ENCODE peak calls at places on chromosomes 16 and 17, in four cellular contexts. One of them, this sample, is unnamed. For H3K9me3, the result is how much of the 10 kb centered on the place peaks cover.

GRCh38 chr16:21097151-21097550 is 53.5 kb downstream of the DNAH3 start:
- DNase-seq in esophagus squamous epithelium: no peak
- DNase-seq in heart right ventricle: no peak
- DNase-seq in suprapubic skin: no peak
- DNase-seq in this sample: no peak

GRCh38 chr16:19230575-19230974 is 55.0 kb upstream of the CLEC19A start:
- DNase-seq in esophagus squamous epithelium: no peak
- DNase-seq in heart right ventricle: no peak
- DNase-seq in suprapubic skin: no peak
- DNase-seq in this sample: no peak

GRCh38 chr17:44198721-44199552 is 747 bp downstream of the ATXN7L3 start:
- DNase-seq in esophagus squamous epithelium: no peak
- DNase-seq in heart right ventricle: peak
- DNase-seq in suprapubic skin: no peak
- DNase-seq in this sample: no peak

GRCh38 chr17:45841098-45841497 is 3.6 kb upstream of the SPPL2C start:
- DNase-seq in esophagus squamous epithelium: no peak
- DNase-seq in heart right ventricle: no peak
- DNase-seq in suprapubic skin: no peak
- DNase-seq in this sample: no peak

GRCh38 chr16:78129349-78129748 is 29.9 kb downstream of the WWOX start:
- DNase-seq in esophagus squamous epithelium: no peak
- DNase-seq in heart right ventricle: no peak
- DNase-seq in suprapubic skin: no peak
- DNase-seq in this sample: no peak

GRCh38 chr17:74713199-74713755 is 554 bp upstream of the CD300LF start:
- DNase-seq in esophagus squamous epithelium: no peak
- DNase-seq in heart right ventricle: no peak
- DNase-seq in suprapubic skin: no peak
- DNase-seq in this sample: no peak

GRCh38 chr16:48123104-48123788 is 32.5 kb downstream of the ABCC12 start:
- DNase-seq in esophagus squamous epithelium: no peak
- DNase-seq in heart right ventricle: no peak
- DNase-seq in suprapubic skin: no peak
- DNase-seq in this sample: no peak

GRCh38 chr17:56658648-56659047 is 65.1 kb downstream of the NOG start:
- DNase-seq in esophagus squamous epithelium: no peak
- DNase-seq in heart right ventricle: no peak
- DNase-seq in suprapubic skin: no peak
- DNase-seq in this sample: no peak

GRCh38 chr16:67562526-67562917 is at the start of gene CTCF:
- DNase-seq in esophagus squamous epithelium: no peak
- DNase-seq in heart right ventricle: peak
- DNase-seq in suprapubic skin: no peak
- DNase-seq in this sample: peak

GRCh38 chr17:67151717-67152116 is 93.3 kb downstream of the HELZ start:
- DNase-seq in esophagus squamous epithelium: no peak
- DNase-seq in heart right ventricle: no peak
- DNase-seq in suprapubic skin: no peak
- DNase-seq in this sample: no peak

GRCh38 chr16:79351927-79352326 is 248.6 kb downstream of the MAF start:
- DNase-seq in esophagus squamous epithelium: no peak
- DNase-seq in heart right ventricle: no peak
- DNase-seq in suprapubic skin: no peak
- DNase-seq in this sample: no peak
- H3K9me3 ChIP-seq in esophagus squamous epithelium: under half
- H3K9me3 ChIP-seq in heart right ventricle: under half
- H3K9me3 ChIP-seq in suprapubic skin: under half
- H3K9me3 ChIP-seq in this sample: under half

GRCh38 chr17:5179003-5179402 is 12.7 kb downstream of the ZNF594 start:
- DNase-seq in esophagus squamous epithelium: no peak
- DNase-seq in heart right ventricle: no peak
- DNase-seq in suprapubic skin: no peak
- DNase-seq in this sample: no peak

GRCh38 chr17:5183410-5183793 is 8.3 kb downstream of the ZNF594 start:
- DNase-seq in esophagus squamous epithelium: no peak
- DNase-seq in heart right ventricle: no peak
- DNase-seq in suprapubic skin: no peak
- DNase-seq in this sample: no peak

GRCh38 chr17:5181509-5182305 is 10.0 kb downstream of the ZNF594 start:
- DNase-seq in esophagus squamous epithelium: no peak
- DNase-seq in heart right ventricle: no peak
- DNase-seq in suprapubic skin: no peak
- DNase-seq in this sample: no peak

GRCh38 chr17:5182597-5183409 is 8.9 kb downstream of the ZNF594 start:
- DNase-seq in esophagus squamous epithelium: no peak
- DNase-seq in heart right ventricle: no peak
- DNase-seq in suprapubic skin: no peak
- DNase-seq in this sample: no peak

GRCh38 chr17:5184284-5184683 is 7.4 kb downstream of the ZNF594 start:
- DNase-seq in esophagus squamous epithelium: no peak
- DNase-seq in heart right ventricle: no peak
- DNase-seq in suprapubic skin: no peak
- DNase-seq in this sample: no peak
- H3K9me3 ChIP-seq in esophagus squamous epithelium: half or more
- H3K9me3 ChIP-seq in heart right ventricle: under half
- H3K9me3 ChIP-seq in suprapubic skin: half or more
- H3K9me3 ChIP-seq in this sample: under half

GRCh38 chr16:11392041-11392581 is 46.9 kb downstream of the RMI2 start:
- DNase-seq in esophagus squamous epithelium: no peak
- DNase-seq in heart right ventricle: no peak
- DNase-seq in suprapubic skin: no peak
- DNase-seq in this sample: no peak
- H3K9me3 ChIP-seq in esophagus squamous epithelium: under half
- H3K9me3 ChIP-seq in heart right ventricle: under half
- H3K9me3 ChIP-seq in suprapubic skin: under half
- H3K9me3 ChIP-seq in this sample: under half

DNA sequence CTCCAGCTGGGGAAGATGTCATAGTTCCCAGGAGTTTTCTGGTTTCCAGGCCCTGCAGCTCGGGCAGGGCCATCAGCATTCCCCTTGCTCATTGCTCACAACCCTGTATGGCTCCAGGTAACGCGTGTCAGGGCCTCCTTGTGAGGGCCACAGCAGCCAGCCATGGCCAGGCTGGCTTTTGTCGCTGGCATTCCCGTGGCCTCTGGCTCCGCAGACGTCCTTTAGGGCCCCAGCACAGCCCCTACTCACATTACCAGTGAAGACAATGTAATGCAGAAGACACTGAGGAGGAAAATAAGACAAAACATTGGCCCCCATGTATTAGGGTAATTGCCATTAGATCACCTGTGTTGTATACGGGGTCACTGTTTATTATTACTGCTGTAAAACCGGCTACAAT is 1799.0 kb downstream of the TP53TG3F start:
- DNase-seq in esophagus squamous epithelium: no peak
- DNase-seq in heart right ventricle: no peak
- DNase-seq in suprapubic skin: no peak
- DNase-seq in this sample: no peak
- H3K9me3 ChIP-seq in esophagus squamous epithelium: under half
- H3K9me3 ChIP-seq in heart right ventricle: under half
- H3K9me3 ChIP-seq in suprapubic skin: under half
- H3K9me3 ChIP-seq in this sample: under half

DNA sequence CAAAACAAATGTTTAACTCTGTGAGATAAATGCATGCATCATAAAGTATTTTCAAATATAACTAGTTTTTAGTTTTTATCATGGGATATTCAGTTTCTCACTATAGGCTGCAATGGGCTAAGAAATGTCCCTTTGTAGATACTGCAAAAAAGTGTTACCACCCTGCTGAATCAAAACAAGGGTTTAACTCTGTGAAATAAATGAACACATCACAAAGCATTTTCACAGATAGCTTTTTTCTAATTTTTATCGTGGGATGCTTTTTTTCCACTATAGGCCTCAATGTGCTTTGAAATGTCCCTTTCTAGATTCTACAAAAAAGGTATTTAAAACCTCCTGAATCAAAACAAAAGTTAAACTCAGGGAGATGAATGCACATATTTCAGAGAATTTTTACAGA is 541.1 kb downstream of the KCNJ18 start:
- DNase-seq in esophagus squamous epithelium: no peak
- DNase-seq in heart right ventricle: no peak
- DNase-seq in suprapubic skin: no peak
- DNase-seq in this sample: no peak
- H3K9me3 ChIP-seq in esophagus squamous epithelium: under half
- H3K9me3 ChIP-seq in heart right ventricle: under half
- H3K9me3 ChIP-seq in suprapubic skin: under half
- H3K9me3 ChIP-seq in this sample: under half

GRCh38 chr17:27082775-27083154 is 211.1 kb upstream of the WSB1 start:
- DNase-seq in esophagus squamous epithelium: no peak
- DNase-seq in heart right ventricle: no peak
- DNase-seq in suprapubic skin: no peak
- DNase-seq in this sample: no peak

GRCh38 chr17:27087935-27088766 is 205.8 kb upstream of the WSB1 start:
- DNase-seq in esophagus squamous epithelium: no peak
- DNase-seq in heart right ventricle: no peak
- DNase-seq in suprapubic skin: no peak
- DNase-seq in this sample: no peak

GRCh38 chr17:27083408-27084185 is 210.3 kb upstream of the WSB1 start:
- DNase-seq in esophagus squamous epithelium: no peak
- DNase-seq in heart right ventricle: no peak
- DNase-seq in suprapubic skin: no peak
- DNase-seq in this sample: no peak

GRCh38 chr17:27086526-27086925 is 207.4 kb upstream of the WSB1 start:
- DNase-seq in esophagus squamous epithelium: no peak
- DNase-seq in heart right ventricle: no peak
- DNase-seq in suprapubic skin: no peak
- DNase-seq in this sample: no peak

DNA sequence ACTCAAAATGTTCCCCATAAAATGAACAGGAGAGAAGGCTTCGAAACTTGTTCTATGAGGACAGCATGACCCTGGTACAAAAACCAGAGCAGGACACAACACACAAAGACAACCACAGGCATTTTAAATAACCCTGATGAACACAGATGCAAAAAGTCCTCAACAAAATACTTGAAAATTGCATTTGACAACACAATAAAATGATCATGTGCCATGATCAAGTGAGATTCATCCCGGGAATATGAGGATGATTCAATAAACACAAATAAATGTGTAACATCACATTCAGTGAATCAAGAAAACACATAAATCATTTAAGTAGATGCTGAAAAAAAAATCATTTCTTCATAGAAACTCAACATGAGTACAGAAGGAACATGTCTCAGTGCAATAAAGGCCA is 208.4 kb upstream of the WSB1 start:
- DNase-seq in esophagus squamous epithelium: no peak
- DNase-seq in heart right ventricle: no peak
- DNase-seq in suprapubic skin: no peak
- DNase-seq in this sample: no peak
- H3K9me3 ChIP-seq in esophagus squamous epithelium: under half
- H3K9me3 ChIP-seq in heart right ventricle: under half
- H3K9me3 ChIP-seq in suprapubic skin: under half
- H3K9me3 ChIP-seq in this sample: under half

DNA sequence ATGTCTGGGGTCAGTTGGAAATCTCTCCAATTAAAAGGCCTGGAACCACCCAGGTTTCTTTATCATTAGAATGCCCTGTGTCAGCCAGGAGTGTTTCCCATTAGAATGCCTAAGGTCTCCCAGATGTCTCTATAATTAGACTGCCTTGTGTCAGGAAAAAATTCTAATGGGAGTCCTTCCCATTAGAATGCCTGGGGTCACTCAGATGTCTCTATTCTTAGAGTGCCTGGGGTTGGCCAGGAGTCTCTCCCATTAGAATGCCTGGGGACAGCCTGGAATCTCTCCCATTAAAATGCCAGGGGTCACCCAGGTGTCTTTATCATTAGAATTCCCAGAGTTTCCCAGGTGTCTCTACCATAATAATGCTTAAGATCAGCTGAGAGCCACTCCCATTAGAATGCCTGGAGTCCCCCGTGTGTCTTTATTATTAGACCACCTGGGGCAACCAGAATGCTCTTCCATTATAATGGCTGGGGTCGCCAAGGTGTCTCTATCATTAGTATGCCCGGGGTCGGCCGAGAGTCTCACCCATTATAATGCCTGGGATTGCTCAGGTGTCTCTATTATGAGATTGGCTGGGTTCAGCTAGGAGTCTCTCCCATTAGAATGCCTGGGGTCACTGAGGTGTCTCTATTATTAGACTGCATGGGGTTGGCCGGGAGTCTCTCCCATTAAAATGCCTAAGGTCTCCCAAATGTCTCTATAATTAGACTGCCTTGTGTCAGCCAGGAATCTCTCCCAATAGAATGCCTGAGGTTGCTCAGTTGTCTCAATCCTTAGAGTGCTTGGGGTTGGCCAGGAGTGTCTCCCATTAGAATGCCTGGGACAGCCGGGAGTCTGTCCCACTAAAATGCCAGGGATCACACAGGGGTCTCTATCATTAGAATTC is 2254.6 kb downstream of the TP53TG3F start:
- DNase-seq in esophagus squamous epithelium: no peak
- DNase-seq in heart right ventricle: peak
- DNase-seq in suprapubic skin: peak
- DNase-seq in this sample: no peak
- H3K9me3 ChIP-seq in esophagus squamous epithelium: under half
- H3K9me3 ChIP-seq in heart right ventricle: under half
- H3K9me3 ChIP-seq in suprapubic skin: under half
- H3K9me3 ChIP-seq in this sample: under half